ENCODE peak calls at places on chromosome X, in five cellular contexts. I is NCI-H460, E is D341Med, R is brain microvascular endothelial cell, A is WTC11. O is an unnamed sample.

GRCh38 chrX:11113731-11114130 is 2.6 kb downstream of the HCCS start:
- DNase-seq in R (no peak), E (no peak), I (no peak), A (no peak), O (peak; percentile 15)

GRCh38 chrX:2371026-2371778 is 129.6 kb downstream of the DHRSX start:
- DNase-seq in I (no peak), R (no peak), E (no peak), A (peak; percentile 57), O (peak; percentile 56)

GRCh38 chrX:48909703-48910102 is 1.7 kb downstream of the SLC35A2 start:
- DNase-seq in A (no peak), R (no peak), I (no peak), E (no peak), O (no peak)

GRCh38 chrX:69991685-69992084 is 58.1 kb downstream of the AWAT2 start:
- DNase-seq in A (no peak), R (no peak), I (no peak), E (peak; percentile 70), O (no peak)

GRCh38 chrX:150688911-150689451 is 4.2 kb upstream of the MTMR1 start:
- DNase-seq in R (peak; percentile 91), A (no peak), I (no peak), E (no peak), O (peak; percentile 93)

GRCh38 chrX:630007-630921 is at the start of gene SHOX:
- DNase-seq in I (no peak), R (no peak), A (peak; percentile 46), E (no peak), O (no peak)

GRCh38 chrX:142998447-142999208 is 27.1 kb upstream of the SPANXN4 start:
- DNase-seq in A (no peak), I (peak; percentile 97), R (no peak), E (no peak), O (no peak)

GRCh38 chrX:119654112-119654531 is 38.8 kb downstream of the SEPTIN6 start:
- DNase-seq in R (peak; percentile 86), I (no peak), A (no peak), E (no peak), O (peak; percentile 61)

GRCh38 chrX:63561425-63561824 is 210.3 kb upstream of the SPIN4 start:
- DNase-seq in R (no peak), A (no peak), I (no peak), E (no peak), O (no peak)

GRCh38 chrX:375181-376036 is 11.3 kb downstream of the PPP2R3B start:
- DNase-seq in I (no peak), E (no peak), R (no peak), A (no peak), O (no peak)